ENCODE peak calls at places on chromosomes 11 and 22, in ten cellular contexts. H is uterus; R is HCT116; C is ovary; D is tibial nerve; L is cardiac muscle cell; G is stomach; T is BE2C; O is CD8-positive, alpha-beta T cell; I is HL-60. X is an unnamed sample.

GRCh38 chr22:38132794-38133193 is 22.3 kb upstream of the BAIAP2L2 start:
- DNase-seq in H (no peak), R (no peak), T (no peak), O (no peak), I (no peak), G (no peak), L (no peak), C (no peak), D (no peak), X (no peak)

GRCh38 chr22:18048041-18048440 is 23.7 kb upstream of the MICAL3 start:
- DNase-seq in T (no peak), C (no peak), G (no peak), D (no peak), I (no peak), O (no peak), R (no peak), H (no peak), L (no peak), X (no peak)

GRCh38 chr11:34182921-34183685 is 77.7 kb downstream of the NAT10 start:
- DNase-seq in L (no peak), H (no peak), D (no peak), R (no peak), I (no peak), C (no peak), T (no peak), G (no peak), O (no peak), X (no peak)

GRCh38 chr11:19814421-19814820 is 101.8 kb downstream of the NAV2 start:
- DNase-seq in C (no peak), T (no peak), R (no peak), G (no peak), I (no peak), O (no peak), H (no peak), L (no peak), D (no peak), X (no peak)

GRCh38 chr22:44985906-44986527 is 23.8 kb downstream of the PHF21B start:
- DNase-seq in H (no peak), C (no peak), O (no peak), R (no peak), L (no peak), D (no peak), T (no peak), I (no peak), G (no peak), X (no peak)

GRCh38 chr11:17405232-17406005 is 17.0 kb upstream of the KCNJ11 start:
- DNase-seq in I (no peak), T (peak; percentile 64), R (peak; percentile 18), H (peak; percentile 50), C (no peak), G (peak; percentile 91), D (no peak), O (no peak), L (peak; percentile 64), X (no peak)

GRCh38 chr11:33068611-33069340 is 29.4 kb downstream of the TCP11L1 start:
- DNase-seq in G (no peak), I (no peak), R (no peak), D (no peak), C (no peak), L (no peak), O (no peak), T (no peak), H (no peak), X (no peak)

GRCh38 chr11:76560219-76560618 is 110.3 kb downstream of the LRRC32 start:
- DNase-seq in G (no peak), O (no peak), I (no peak), C (no peak), D (no peak), T (no peak), H (no peak), L (no peak), R (peak; percentile 40), X (no peak)

GRCh38 chr22:45638197-45638596 is 33.4 kb upstream of the ATXN10 start:
- DNase-seq in L (no peak), H (no peak), C (no peak), I (no peak), D (no peak), O (no peak), T (no peak), G (no peak), R (no peak), X (no peak)

GRCh38 chr22:27799334-27800249 is 2.0 kb downstream of the MN1 start:
- DNase-seq in C (peak; percentile 49), T (no peak), G (peak; percentile 38), L (no peak), O (no peak), I (no peak), D (no peak), H (peak; percentile 16), R (no peak), X (no peak)

GRCh38 chr11:19730373-19730772 is 17.7 kb downstream of the NAV2 start:
- DNase-seq in T (no peak), I (no peak), R (no peak), D (no peak), C (no peak), L (no peak), O (no peak), G (no peak), H (no peak), X (no peak)

DNA sequence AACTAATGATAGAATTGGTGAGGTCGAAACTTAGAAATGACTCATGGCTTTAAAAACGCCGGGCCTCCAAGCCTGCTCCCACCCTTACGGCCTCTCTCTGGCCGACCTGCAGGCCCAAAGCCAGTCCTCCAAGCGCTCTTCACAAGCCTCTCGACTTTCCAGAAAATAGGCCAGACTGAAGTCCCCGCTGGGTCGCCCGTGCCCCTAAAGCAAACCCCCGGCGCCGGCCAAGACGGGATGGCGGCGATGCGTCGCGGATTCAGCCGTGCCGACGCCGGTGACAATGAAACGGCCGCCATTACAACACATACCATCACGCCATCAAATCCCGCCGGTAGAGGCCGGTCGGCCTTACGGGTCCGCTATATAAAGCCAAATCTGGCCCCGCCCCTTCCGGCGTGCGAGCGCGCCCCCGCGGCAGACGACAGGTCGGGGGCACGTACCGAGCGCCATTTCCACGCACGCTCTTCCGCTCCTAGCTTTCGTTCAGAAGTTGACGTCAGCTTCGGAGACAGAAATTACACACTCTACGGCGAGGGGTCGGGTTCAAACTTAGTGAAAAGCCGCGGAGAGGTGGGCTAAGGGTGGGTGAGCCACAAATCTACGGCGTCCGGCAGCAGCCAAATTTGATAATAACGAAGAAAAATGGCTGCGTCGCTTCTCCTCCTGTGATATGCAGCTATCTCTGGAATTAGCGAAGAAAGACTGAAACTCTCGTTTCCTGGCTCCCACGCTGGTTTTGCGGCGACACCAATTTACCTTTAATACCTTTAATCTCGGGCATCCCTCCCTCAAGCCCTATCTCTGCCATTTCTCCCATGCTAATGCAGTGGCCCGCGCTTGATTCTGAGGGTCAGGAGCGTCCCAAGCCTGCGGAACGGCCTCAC is at the start of gene RPL3:
- DNase-seq in R (peak; percentile 99), C (peak; percentile 95), T (peak; percentile 95), I (peak; percentile 98), L (peak; percentile 99), O (peak; percentile 97), H (peak; percentile 97), D (peak; percentile 97), G (peak; percentile 98), X (peak; percentile 89)
- TF ChIP-seq CTCF in R (no peak), C (no peak), T (no peak), I (no peak), L (no peak), O (no peak), H (peak; percentile 27), D (peak; percentile 31), G (no peak), X (no peak)

GRCh38 chr11:95563859-95564258 is 225.7 kb downstream of the FAM76B start:
- DNase-seq in L (peak; percentile 68), G (no peak), R (no peak), C (peak; percentile 11), H (no peak), I (no peak), O (no peak), D (no peak), T (no peak), X (no peak)
- H3K27me3 ChIP-seq in L (no peaks in the 10 kb centered on the region), G (no peaks in the 10 kb centered on the region), R (no peaks in the 10 kb centered on the region), C (no peaks in the 10 kb centered on the region), H (no peaks in the 10 kb centered on the region), I (no peaks in the 10 kb centered on the region), O (no peaks in the 10 kb centered on the region), D (no peaks in the 10 kb centered on the region), T (no peaks in the 10 kb centered on the region), X (no peaks in the 10 kb centered on the region)

GRCh38 chr11:61392991-61393595 is 706 bp downstream of the TMEM216 start:
- DNase-seq in D (no peak), O (no peak), G (no peak), R (no peak), H (no peak), I (no peak), L (peak; percentile 33), C (no peak), T (no peak), X (no peak)
- TF ChIP-seq CTCF in D (no peak), O (peak; percentile 28), G (no peak), R (peak; percentile 19), H (no peak), I (no peak), L (peak; percentile 30), C (no peak), T (peak; percentile 19), X (peak; percentile 40)

GRCh38 chr11:69841859-69842698 is 22.9 kb upstream of the FGF3 start:
- DNase-seq in I (no peak), G (no peak), H (no peak), T (no peak), D (no peak), C (peak; percentile 2), L (peak; percentile 17), R (peak; percentile 49), O (no peak), X (no peak)

GRCh38 chr11:69842746-69843528 is 23.7 kb upstream of the FGF3 start:
- DNase-seq in O (no peak), G (no peak), T (no peak), D (no peak), C (peak; percentile 1), R (no peak), L (no peak), I (no peak), H (no peak), X (no peak)

GRCh38 chr11:69839516-69839915 is 20.3 kb upstream of the FGF3 start:
- DNase-seq in D (no peak), C (peak; percentile 1), G (no peak), L (no peak), H (no peak), R (no peak), O (no peak), T (no peak), I (no peak), X (no peak)

GRCh38 chr11:69841170-69841858 is 22.1 kb upstream of the FGF3 start:
- DNase-seq in H (no peak), R (no peak), O (no peak), C (no peak), L (no peak), I (no peak), G (no peak), D (no peak), T (no peak), X (no peak)

DNA sequence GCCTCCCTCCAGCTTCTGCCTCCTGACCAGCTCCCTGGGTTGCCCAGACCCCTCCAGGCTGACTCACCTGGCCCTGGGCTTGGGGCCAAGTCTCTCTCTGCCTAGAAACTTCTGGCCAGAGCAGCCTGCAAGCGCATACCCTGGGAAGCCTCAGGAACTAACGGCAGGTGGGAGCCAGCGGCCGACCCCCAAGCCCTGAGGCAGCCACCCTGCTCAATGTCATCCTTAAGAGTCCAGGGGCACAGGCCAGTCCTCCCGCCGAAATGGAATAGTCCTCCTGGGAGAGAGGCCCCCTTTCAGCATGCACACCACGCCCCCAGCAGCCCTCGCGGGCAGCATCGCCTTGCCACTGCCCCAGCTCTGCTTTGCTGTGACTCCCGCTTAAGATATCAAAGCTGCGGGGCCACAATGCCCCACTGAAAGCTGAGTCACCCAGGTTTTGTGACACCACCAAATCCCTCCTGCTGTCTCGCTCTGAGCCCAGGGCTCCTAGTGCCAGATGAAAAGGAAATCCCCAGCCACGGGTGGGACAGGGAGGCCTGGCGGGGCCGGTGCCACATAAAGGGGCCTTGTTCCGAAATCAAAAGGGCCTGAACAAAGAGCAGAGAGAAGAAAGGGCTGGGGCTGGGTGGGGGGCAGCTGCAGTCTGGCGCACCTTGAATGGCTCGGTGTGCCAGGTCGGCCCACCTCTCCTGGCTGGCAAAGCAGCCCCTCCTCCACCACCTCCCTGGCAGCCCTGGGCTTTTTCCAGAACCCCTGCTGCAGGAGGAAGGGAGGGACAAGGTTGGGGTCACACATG is 21.4 kb upstream of the FGF3 start:
- DNase-seq in T (peak; percentile 74), D (no peak), R (peak; percentile 76), L (no peak), I (no peak), H (no peak), O (no peak), C (peak; percentile 5), G (no peak), X (no peak)
- H3K27me3 ChIP-seq in T (no peaks in the 10 kb centered on the region), D (peaks cover 10% of the 10 kb centered on the region), R (no peaks in the 10 kb centered on the region), L (no peaks in the 10 kb centered on the region), I (no peaks in the 10 kb centered on the region), H (no peaks in the 10 kb centered on the region), O (no peaks in the 10 kb centered on the region), C (no peaks in the 10 kb centered on the region), G (no peaks in the 10 kb centered on the region), X (peaks cover 5% of the 10 kb centered on the region)